ENCODE peak calls at places on chromosomes 4 and X, in five cellular contexts. Z is Karpas-422, J is HCT116, B is A549, N is sigmoid colon. F is an unnamed sample. For H3K4me1, the result is how much of the 10 kb centered on the place peaks cover.

GRCh38 chrX:14529288-14529989 is at the start of gene GLRA2:
- DNase-seq in Z (peak), J (no peak), B (peak), N (peak), F (peak)

GRCh38 chr4:78409612-78410202 is 141.9 kb upstream of the ANXA3 start:
- DNase-seq in B (no peak), J (no peak), Z (no peak), N (no peak), F (peak)

GRCh38 chr4:173346074-173346473 is 11.9 kb upstream of the HMGB2 start:
- DNase-seq in J (no peak), B (no peak), N (no peak), Z (no peak), F (peak)

GRCh38 chr4:86685401-86685800 is 91.3 kb downstream of the PTPN13 start:
- DNase-seq in N (no peak), J (no peak), Z (no peak), B (no peak), F (peak)

GRCh38 chr4:188941524-188942109 is 802.4 kb downstream of the TRIML1 start:
- DNase-seq in N (no peak), Z (no peak), J (peak), B (peak), F (peak)

GRCh38 chrX:118497180-118497814 is 1.7 kb downstream of the DOCK11 start:
- DNase-seq in N (no peak), Z (no peak), B (no peak), J (no peak), F (no peak)

GRCh38 chr4:110487873-110488272 is 11.9 kb downstream of the ENPEP start:
- DNase-seq in N (no peak), B (no peak), Z (no peak), J (no peak), F (peak)

GRCh38 chr4:108834167-108834566 is 71.3 kb upstream of the ETNPPL start:
- DNase-seq in N (no peak), Z (no peak), J (no peak), B (no peak), F (peak)

GRCh38 chr4:178165251-178165650 is 723.0 kb upstream of the AGA start:
- DNase-seq in J (no peak), Z (no peak), B (no peak), N (no peak), F (peak)

DNA sequence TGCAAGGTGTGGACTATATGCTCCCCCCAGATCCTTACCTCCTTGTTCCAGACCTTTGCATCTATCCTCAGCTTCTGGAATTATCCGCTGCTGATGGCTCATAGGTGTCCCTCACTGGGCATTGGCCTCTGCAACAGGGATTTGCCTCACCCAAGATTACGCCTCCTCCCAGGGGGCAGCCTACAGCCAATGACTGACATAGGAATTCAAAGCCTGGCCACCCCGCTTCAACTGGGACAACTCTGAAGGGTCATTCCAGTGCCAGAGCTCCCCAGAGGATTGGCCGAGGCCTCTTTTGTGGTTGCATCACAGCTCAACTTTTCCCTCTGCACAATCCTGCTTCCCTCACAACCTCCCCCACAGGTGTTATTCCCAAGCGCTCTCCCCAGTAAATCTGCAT is 5.0 kb downstream of the SYN1 start:
- DNase-seq in J (no peak), Z (no peak), B (no peak), N (no peak), F (no peak)
- H3K4me1 ChIP-seq in J (under half), Z (under half), B (under half), N (under half), F (under half)

DNA sequence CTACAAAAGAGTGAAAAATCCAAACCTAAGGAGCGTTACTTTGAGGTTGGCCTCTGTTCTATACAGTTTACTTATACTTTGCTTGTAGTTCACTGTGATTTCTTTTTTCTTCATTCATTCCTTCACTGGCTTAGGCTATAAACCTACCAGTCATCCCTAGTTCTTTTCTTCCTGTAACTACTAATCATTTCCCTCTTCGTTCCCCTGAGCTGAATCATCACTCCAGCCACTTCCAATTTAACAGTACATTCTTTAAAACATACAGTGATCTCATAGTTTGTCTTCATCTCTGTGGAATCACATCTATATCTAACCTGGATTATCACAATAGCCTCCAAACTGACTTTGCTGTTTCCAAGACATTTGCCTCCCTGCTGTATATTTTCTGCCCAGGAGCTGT is 25.2 kb upstream of the NPFFR2 start:
- DNase-seq in N (no peak), Z (no peak), J (no peak), B (no peak), F (peak)
- H3K27ac ChIP-seq in N (no peak), Z (no peak), J (no peak), B (no peak), F (no peak)

GRCh38 chr4:2849267-2850140 is 5.9 kb downstream of the ADD1 start:
- DNase-seq in J (no peak), Z (no peak), B (no peak), N (no peak), F (no peak)

GRCh38 chr4:2847297-2847871 is 3.7 kb downstream of the ADD1 start:
- DNase-seq in Z (no peak), J (no peak), B (no peak), N (no peak), F (no peak)

GRCh38 chr4:2846172-2846571 is 2.5 kb downstream of the ADD1 start:
- DNase-seq in N (no peak), Z (no peak), B (no peak), J (no peak), F (no peak)

GRCh38 chr4:2850966-2851782 is 7.5 kb downstream of the ADD1 start:
- DNase-seq in Z (peak), B (no peak), N (no peak), J (no peak), F (no peak)

GRCh38 chr4:2848449-2848848 is 4.8 kb downstream of the ADD1 start:
- DNase-seq in B (no peak), N (no peak), Z (no peak), J (no peak), F (peak)
- H3K4me1 ChIP-seq in B (under half), N (half or more), Z (under half), J (under half), F (under half)

GRCh38 chr4:186739802-186740434 is 16.3 kb upstream of the FAT1 start:
- DNase-seq in J (no peak), Z (no peak), N (no peak), B (no peak), F (no peak)
- H3K27ac ChIP-seq in J (no peak), Z (no peak), N (no peak), B (no peak), F (no peak)

GRCh38 chr4:125390727-125391126 is 76.0 kb downstream of the FAT4 start:
- DNase-seq in B (no peak), Z (no peak), J (no peak), N (no peak), F (no peak)
- H3K4me1 ChIP-seq in B (under half), Z (under half), J (under half), N (half or more), F (under half)

GRCh38 chr4:3500111-3500510 is 32.1 kb downstream of the LRPAP1 start:
- DNase-seq in J (no peak), B (no peak), N (no peak), Z (no peak), F (no peak)

GRCh38 chr4:3497554-3498389 is 34.5 kb downstream of the LRPAP1 start:
- DNase-seq in J (no peak), N (no peak), Z (no peak), B (no peak), F (no peak)

GRCh38 chr4:3498407-3498806 is 33.8 kb downstream of the LRPAP1 start:
- DNase-seq in B (no peak), Z (no peak), N (no peak), J (no peak), F (no peak)

GRCh38 chr4:3499710-3500109 is 32.5 kb downstream of the LRPAP1 start:
- DNase-seq in J (no peak), N (no peak), Z (no peak), B (no peak), F (no peak)

DNA sequence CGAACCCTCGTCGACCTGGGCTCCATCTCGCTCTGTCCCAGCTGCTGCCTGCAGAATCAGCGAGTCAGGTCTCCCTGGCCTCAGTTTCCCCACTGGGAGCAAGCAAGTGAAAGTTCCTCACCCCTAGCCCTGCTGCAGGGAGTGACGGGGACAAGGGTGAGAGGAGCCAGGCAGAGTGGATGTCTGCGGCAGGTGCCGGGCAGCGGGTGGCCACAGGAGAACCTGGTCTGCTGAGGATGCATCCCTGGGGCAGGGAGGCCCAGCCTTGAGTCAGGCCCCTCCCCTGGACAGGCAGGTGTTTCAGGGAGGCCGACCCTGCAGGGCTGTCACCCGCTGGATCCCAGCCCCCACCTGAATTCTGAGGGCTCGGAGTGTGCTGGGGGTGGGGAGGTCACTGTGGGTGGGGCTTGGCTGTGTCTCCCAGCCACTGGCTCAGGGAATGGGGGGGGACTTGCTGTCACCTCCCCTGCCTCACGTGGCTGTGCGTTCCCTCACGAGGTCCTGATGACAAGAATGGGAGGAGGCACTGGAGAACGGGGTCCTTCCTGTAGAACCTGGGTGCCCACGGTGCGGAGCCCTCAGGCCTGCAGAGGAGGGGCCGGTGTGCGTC is 33.2 kb downstream of the LRPAP1 start:
- DNase-seq in Z (no peak), J (no peak), B (no peak), N (no peak), F (no peak)
- H3K27ac ChIP-seq in Z (no peak), J (no peak), B (no peak), N (no peak), F (no peak)

DNA sequence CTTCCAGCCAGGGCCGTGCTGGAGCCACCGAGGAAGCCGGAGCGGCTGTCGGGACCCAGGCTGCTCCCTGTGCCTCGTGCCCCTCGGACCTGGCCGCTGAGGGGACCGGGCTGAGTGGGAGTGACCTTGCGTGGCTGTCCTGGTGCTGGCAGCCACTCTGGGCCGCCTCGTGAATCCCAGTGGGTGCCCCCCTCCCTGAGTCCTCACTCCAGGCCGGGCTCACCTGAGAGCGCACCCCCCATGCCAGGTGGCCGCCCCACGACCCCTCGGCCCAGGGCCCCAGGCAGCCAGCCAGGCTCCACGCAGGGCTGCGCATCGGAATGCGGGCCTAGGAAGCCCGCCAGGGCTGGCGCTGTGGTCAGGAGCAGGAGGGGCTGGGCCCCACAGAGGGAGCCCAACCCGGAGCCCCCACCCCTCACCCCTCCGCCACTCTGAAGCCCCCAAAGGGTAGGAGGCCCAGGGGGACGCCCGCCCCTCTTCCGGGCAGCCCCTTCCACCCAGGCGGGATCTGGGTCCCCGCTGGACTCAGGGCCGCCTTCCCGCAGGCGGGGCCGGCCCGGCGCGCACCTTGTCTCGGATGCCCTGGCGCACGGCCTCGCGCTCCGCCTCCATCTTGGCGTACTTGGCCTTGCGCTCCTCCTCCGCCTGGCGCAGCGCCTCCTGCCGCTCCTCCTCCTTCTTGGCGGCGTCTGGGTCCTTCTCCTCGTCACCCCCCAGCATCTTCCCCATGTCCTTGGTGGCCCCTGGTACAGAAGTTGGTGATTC is 33.9 kb downstream of the CPLX1 start:
- DNase-seq in B (no peak), Z (peak), N (no peak), J (no peak), F (peak)
- H3K4me1 ChIP-seq in B (under half), Z (half or more), N (under half), J (under half), F (under half)

DNA sequence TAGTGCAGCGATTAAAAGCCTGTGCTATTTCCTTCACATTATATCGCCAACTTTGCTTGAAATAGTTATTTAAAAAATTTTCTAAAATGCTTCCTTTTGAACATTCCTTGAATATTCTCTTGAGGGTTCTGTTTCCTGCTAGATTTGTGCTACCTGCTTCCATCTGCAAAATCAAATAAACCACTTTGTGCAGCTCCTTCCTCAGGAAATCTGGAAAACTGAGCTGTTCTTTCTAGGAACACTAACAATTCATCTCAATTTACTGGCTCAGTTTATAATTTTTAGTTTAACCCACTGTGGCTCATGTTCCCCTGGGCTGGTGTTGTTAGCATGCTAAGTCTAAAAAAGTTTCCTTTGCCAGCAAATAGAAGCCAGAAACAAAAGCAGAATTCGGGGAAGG is 88.1 kb upstream of the LCORL start:
- DNase-seq in B (no peak), J (no peak), Z (no peak), N (no peak), F (no peak)
- H3K27ac ChIP-seq in B (no peak), J (no peak), Z (no peak), N (no peak), F (no peak)

DNA sequence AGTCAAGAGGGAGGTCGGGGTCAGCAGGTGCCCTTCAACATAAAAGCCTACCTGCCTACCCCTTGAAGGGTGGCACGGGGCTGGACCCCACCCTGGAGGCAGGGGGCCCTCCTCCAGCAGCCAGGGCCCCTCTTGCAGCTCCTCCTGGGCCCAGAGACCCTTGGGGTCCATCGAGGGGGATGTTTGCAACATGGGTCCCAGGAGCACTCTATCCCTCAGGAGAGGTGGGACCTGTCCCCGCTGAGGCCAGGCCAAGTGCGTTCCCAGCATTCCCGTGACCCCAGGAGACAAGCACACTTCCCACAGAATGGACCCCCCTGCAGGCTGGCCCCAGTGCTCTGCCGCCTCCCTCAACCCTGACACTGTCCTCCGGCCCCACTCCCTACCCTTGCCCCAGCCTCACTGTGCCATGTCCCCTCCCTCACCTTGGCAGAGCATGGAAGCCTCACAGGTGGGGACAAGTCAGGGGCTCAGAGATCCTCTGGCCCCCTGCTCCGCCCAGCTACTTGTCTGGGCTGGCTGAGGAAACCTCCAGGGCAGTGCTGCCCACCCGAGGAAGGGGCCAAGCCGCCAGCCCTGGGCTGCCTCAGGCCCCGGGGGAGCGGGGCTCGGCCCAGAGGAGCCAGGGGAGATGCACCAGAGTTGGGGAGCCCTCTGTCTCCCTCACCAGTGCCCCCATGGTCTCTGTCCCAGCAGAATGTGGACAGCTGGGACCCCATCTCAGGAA is 2.2 kb downstream of the MXD4 start:
- DNase-seq in N (peak), Z (no peak), J (no peak), B (no peak), F (no peak)
- H3K4me1 ChIP-seq in N (half or more), Z (under half), J (under half), B (under half), F (under half)